ENCODE peak calls at places on chromosomes 7 and 10, in five cellular contexts. U is IMR-90, S is H1, E is H9, W is mesenchymal stem cell. P is an unnamed sample.

GRCh38 chr7:154676422-154677073 is 326.4 kb downstream of the PAXIP1 start:
- DNase-seq in U (no peak), W (no peak), S (no peak), E (no peak), P (no peak)

GRCh38 chr7:123122951-123123350 is 76.8 kb downstream of the SLC13A1 start:
- DNase-seq in W (no peak), E (no peak), U (no peak), S (no peak), P (no peak)

GRCh38 chr7:35624299-35625186 is 70.4 kb downstream of the HERPUD2 start:
- DNase-seq in S (peak; percentile 64), U (peak; percentile 29), W (peak; percentile 51), E (peak; percentile 76), P (peak; percentile 64)

GRCh38 chr10:130300608-130301025 is 164.4 kb downstream of the GLRX3 start:
- DNase-seq in U (no peak), S (no peak), E (no peak), W (no peak), P (no peak)

GRCh38 chr10:109898666-109899577 is 24.4 kb downstream of the XPNPEP1 start:
- DNase-seq in S (no peak), E (no peak), W (no peak), U (peak; percentile 55), P (no peak)

GRCh38 chr7:84149573-84149972 is 45.0 kb downstream of the SEMA3A start:
- DNase-seq in E (no peak), S (no peak), U (no peak), W (no peak), P (no peak)

GRCh38 chr10:3828404-3829192 is 43.6 kb upstream of the KLF6 start:
- DNase-seq in S (no peak), W (peak; percentile 84), U (peak; percentile 86), E (no peak), P (no peak)

GRCh38 chr10:10475812-10476211 is 541.9 kb upstream of the CELF2 start:
- DNase-seq in U (no peak), E (peak; percentile 34), W (no peak), S (no peak), P (no peak)

GRCh38 chr7:71598553-71598952 is 466.6 kb downstream of the GALNT17 start:
- DNase-seq in S (no peak), W (no peak), U (no peak), E (no peak), P (no peak)

GRCh38 chr10:2978111-2978510 is 89.2 kb upstream of the PFKP start:
- DNase-seq in S (no peak), W (peak; percentile 68), E (no peak), U (peak; percentile 79), P (peak; percentile 47)

GRCh38 chr10:21912583-21912982 is 90.9 kb downstream of the DNAJC1 start:
- DNase-seq in U (peak; percentile 2), S (no peak), E (no peak), W (peak; percentile 18), P (peak; percentile 17)

GRCh38 chr7:33677556-33677955 is 227.8 kb upstream of the BMPER start:
- DNase-seq in E (no peak), U (peak; percentile 20), S (no peak), W (no peak), P (no peak)

GRCh38 chr7:33671521-33672262 is 233.6 kb upstream of the BMPER start:
- DNase-seq in U (no peak), W (no peak), E (no peak), S (no peak), P (no peak)

GRCh38 chr7:33678675-33679335 is 226.5 kb upstream of the BMPER start:
- DNase-seq in W (no peak), S (no peak), E (no peak), U (no peak), P (no peak)

GRCh38 chr7:33673029-33673700 is 232.2 kb upstream of the BMPER start:
- DNase-seq in W (no peak), E (no peak), S (no peak), U (no peak), P (no peak)

GRCh38 chr7:33674804-33675411 is 230.4 kb upstream of the BMPER start:
- DNase-seq in E (no peak), W (no peak), U (no peak), S (no peak), P (no peak)
- H2AFZ ChIP-seq in E (no peak overlapping the region), W (no peak overlapping the region), U (no peak overlapping the region), S (no peak overlapping the region), P (peak overlapping the region; percentile 37)

DNA sequence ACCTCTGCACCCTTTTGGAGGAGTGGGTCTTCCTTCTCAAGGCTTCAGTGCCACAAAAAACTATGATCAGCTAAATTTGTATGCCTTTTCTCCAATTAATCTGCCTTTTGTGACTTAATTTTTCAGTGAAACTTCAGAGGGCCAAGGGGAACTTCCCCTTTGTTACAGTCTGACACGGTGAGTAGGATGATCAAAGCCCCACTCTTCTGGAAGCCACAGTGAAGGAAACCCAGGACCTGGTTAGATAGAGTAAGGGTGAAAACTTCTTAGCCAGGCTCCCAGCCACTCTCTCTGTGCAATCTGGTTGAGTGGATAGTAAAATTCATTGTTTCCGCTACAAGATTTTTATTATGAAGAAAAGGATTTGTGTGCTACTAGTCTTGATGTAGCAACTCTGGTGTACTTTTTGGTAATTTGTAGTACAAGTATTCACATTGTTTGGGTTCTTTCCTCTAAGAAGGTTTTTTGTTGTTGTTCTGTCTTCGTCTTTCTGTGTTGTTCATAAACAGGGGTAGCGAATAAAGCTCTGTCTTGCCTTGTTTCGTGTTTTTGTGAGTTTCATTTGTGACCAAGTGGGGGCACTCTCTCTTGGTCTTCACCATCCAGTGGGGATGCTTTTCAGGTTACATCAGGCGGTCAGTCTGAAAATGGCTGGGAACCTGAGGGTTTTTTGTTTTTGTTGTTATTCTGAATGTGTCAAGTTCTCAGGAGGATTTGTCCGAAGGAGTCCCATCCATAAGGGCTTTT is 268.5 kb upstream of the NPSR1 start:
- DNase-seq in U (no peak), S (no peak), E (peak; percentile 29), W (no peak), P (no peak)
- H2BK15ac ChIP-seq in U (no peak overlapping the region), S (no peak overlapping the region), E (no peak overlapping the region), W (no peak overlapping the region), P (no peak overlapping the region)

GRCh38 chr10:132943555-132944404 is 1.4 kb upstream of the CFAP46 start:
- DNase-seq in W (no peak), U (no peak), S (no peak), E (no peak), P (no peak)
- H2AFZ ChIP-seq in W (no peak overlapping the region), U (no peak overlapping the region), S (no peak overlapping the region), E (no peak overlapping the region), P (no peak overlapping the region)

DNA sequence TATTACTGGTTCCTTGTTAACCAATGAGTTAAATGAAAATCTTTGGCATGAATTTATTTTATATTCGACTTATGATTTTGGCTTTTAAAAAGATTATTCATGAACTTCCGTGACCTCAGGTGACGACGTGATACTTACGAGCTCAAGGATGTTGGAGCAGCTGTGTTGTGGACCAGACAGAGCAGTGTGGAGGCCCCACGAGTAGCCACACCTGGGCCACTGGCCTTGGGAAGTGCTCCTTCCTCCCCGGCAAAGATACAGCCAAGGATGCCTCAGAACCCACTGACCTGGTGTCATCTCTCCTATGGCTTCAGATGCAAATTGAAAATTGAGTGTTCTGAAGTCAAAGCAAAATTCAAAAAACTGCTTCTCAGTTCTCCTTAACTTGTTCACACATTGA is 147.5 kb upstream of the PPP2R2D start:
- DNase-seq in U (no peak), W (no peak), S (no peak), E (no peak), P (no peak)
- H2BK15ac ChIP-seq in U (no peak overlapping the region), W (no peak overlapping the region), S (no peak overlapping the region), E (no peak overlapping the region), P (no peak overlapping the region)

GRCh38 chr7:150784120-150784736 is 15.9 kb downstream of the TMEM176B start:
- DNase-seq in E (no peak), U (no peak), W (no peak), S (no peak), P (no peak)

GRCh38 chr7:150788474-150789269 is 11.5 kb downstream of the TMEM176B start:
- DNase-seq in U (peak; percentile 44), S (no peak), W (no peak), E (no peak), P (no peak)

GRCh38 chr7:150784954-150785353 is 15.2 kb downstream of the TMEM176B start:
- DNase-seq in U (no peak), E (no peak), W (peak; percentile 41), S (no peak), P (no peak)

GRCh38 chr7:150790416-150791075 is 9.6 kb downstream of the TMEM176B start:
- DNase-seq in U (no peak), S (no peak), W (no peak), E (no peak), P (no peak)

GRCh38 chr7:150787321-150788281 is 12.6 kb downstream of the TMEM176B start:
- DNase-seq in S (no peak), W (peak; percentile 18), U (no peak), E (no peak), P (no peak)
- H2AFZ ChIP-seq in S (no peak overlapping the region), W (no peak overlapping the region), U (peak overlapping the region; percentile 13), E (no peak overlapping the region), P (no peak overlapping the region)

DNA sequence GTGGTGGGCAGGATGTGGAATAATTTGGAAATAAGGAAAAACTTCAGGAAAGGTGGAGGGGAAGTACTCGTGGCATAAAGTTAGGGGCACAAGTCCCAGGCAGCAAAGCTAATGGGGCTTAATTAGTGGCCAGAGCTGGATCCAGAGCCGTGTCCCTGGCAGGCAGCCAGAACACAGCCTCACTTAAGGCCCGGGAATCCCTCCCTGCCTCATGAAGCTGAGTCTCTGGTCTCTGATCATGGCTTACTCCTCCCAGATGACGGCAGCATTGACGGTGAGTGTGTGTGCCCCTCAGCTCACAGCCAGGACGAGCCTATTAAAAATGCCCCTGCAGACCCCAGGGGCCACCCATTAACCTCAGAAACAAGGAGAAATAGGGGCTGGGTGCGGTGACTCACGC is 48.2 kb upstream of the NPTX2 start:
- DNase-seq in U (no peak), E (no peak), S (no peak), W (no peak), P (no peak)
- H2BK15ac ChIP-seq in U (no peak overlapping the region), E (no peak overlapping the region), S (no peak overlapping the region), W (no peak overlapping the region), P (no peak overlapping the region)

DNA sequence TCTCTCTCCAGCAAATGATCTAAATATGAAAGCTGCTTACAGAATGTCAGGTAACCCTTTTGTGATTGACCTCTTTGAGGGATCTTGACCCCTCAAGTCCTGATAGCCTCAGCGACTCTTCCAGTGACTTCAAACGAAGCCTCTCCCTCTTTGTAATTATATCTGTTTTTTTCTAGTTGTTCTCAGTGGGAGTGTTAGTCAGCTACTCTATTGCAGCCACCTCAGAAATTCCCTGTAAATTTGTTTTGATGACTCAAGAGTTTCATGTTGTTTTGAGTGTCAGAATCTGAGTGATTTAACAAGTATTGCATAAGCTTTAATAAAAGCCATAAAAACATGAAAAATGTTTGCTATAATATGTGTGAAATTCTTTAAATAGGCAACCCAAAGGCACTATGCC is 94.2 kb upstream of the SEMA3C start:
- DNase-seq in W (peak; percentile 50), U (peak; percentile 48), S (no peak), E (no peak), P (no peak)
- H2AFZ ChIP-seq in W (no peak overlapping the region), U (no peak overlapping the region), S (no peak overlapping the region), E (no peak overlapping the region), P (peak overlapping the region; percentile 73)

P was measured in neuronal stem cell.